ENCODE peak calls at places on chromosomes 16 and 17, in six cellular contexts. One of them, this sample, is unnamed. For H3K27me3, the result is how much of the 10 kb centered on the place peaks cover.

GRCh38 chr16:9800180-9800738 is 382.0 kb downstream of the GRIN2A start:
- DNase-seq in pancreas: no peak
- DNase-seq in mesenchymal stem cell: no peak
- DNase-seq in naive thymus-derived CD4-positive, alpha-beta T cell: no peak
- DNase-seq in stomach: no peak
- DNase-seq in PC-3: peak
- DNase-seq in this sample: no peak

GRCh38 chr17:29826045-29826692 is 103.9 kb downstream of the SSH2 start:
- DNase-seq in pancreas: no peak
- DNase-seq in mesenchymal stem cell: no peak
- DNase-seq in naive thymus-derived CD4-positive, alpha-beta T cell: no peak
- DNase-seq in stomach: no peak
- DNase-seq in PC-3: no peak
- DNase-seq in this sample: no peak

GRCh38 chr17:56598471-56598870 is 5.0 kb downstream of the NOG start:
- DNase-seq in pancreas: no peak
- DNase-seq in mesenchymal stem cell: peak
- DNase-seq in naive thymus-derived CD4-positive, alpha-beta T cell: no peak
- DNase-seq in stomach: no peak
- DNase-seq in PC-3: peak
- DNase-seq in this sample: no peak

GRCh38 chr17:2710075-2710803 is 1.3 kb downstream of the CLUH start:
- DNase-seq in pancreas: peak
- DNase-seq in mesenchymal stem cell: peak
- DNase-seq in naive thymus-derived CD4-positive, alpha-beta T cell: no peak
- DNase-seq in stomach: no peak
- DNase-seq in PC-3: peak
- DNase-seq in this sample: peak

GRCh38 chr17:63973930-63974593 is 1.3 kb upstream of the SCN4A start:
- DNase-seq in pancreas: no peak
- DNase-seq in mesenchymal stem cell: no peak
- DNase-seq in naive thymus-derived CD4-positive, alpha-beta T cell: no peak
- DNase-seq in stomach: no peak
- DNase-seq in PC-3: peak
- DNase-seq in this sample: peak

GRCh38 chr16:71727545-71728324 is 3.2 kb upstream of the PHLPP2 start:
- DNase-seq in pancreas: no peak
- DNase-seq in mesenchymal stem cell: no peak
- DNase-seq in naive thymus-derived CD4-positive, alpha-beta T cell: no peak
- DNase-seq in stomach: no peak
- DNase-seq in PC-3: no peak
- DNase-seq in this sample: no peak

GRCh38 chr17:28726396-28726911 is 421 bp upstream of the TLCD1 start:
- DNase-seq in pancreas: peak
- DNase-seq in mesenchymal stem cell: peak
- DNase-seq in naive thymus-derived CD4-positive, alpha-beta T cell: peak
- DNase-seq in stomach: peak
- DNase-seq in PC-3: peak
- DNase-seq in this sample: peak

GRCh38 chr17:72516772-72517399 is 396.1 kb downstream of the SOX9 start:
- DNase-seq in pancreas: peak
- DNase-seq in mesenchymal stem cell: no peak
- DNase-seq in naive thymus-derived CD4-positive, alpha-beta T cell: no peak
- DNase-seq in stomach: no peak
- DNase-seq in PC-3: no peak
- DNase-seq in this sample: peak

GRCh38 chr16:58211245-58211644 is 13.3 kb upstream of the CSNK2A2 start:
- DNase-seq in pancreas: no peak
- DNase-seq in mesenchymal stem cell: no peak
- DNase-seq in naive thymus-derived CD4-positive, alpha-beta T cell: no peak
- DNase-seq in stomach: no peak
- DNase-seq in PC-3: peak
- DNase-seq in this sample: no peak

GRCh38 chr17:34504814-34505484 is 74.4 kb upstream of the TMEM132E start:
- DNase-seq in pancreas: no peak
- DNase-seq in mesenchymal stem cell: no peak
- DNase-seq in naive thymus-derived CD4-positive, alpha-beta T cell: no peak
- DNase-seq in stomach: no peak
- DNase-seq in PC-3: no peak
- DNase-seq in this sample: no peak

GRCh38 chr16:2288701-2289100 is 20.8 kb upstream of the RNPS1 start:
- DNase-seq in pancreas: no peak
- DNase-seq in mesenchymal stem cell: no peak
- DNase-seq in naive thymus-derived CD4-positive, alpha-beta T cell: no peak
- DNase-seq in stomach: no peak
- DNase-seq in PC-3: no peak
- DNase-seq in this sample: no peak

GRCh38 chr16:85347213-85347591 is 234.9 kb upstream of the CIBAR2 start:
- DNase-seq in pancreas: peak
- DNase-seq in mesenchymal stem cell: peak
- DNase-seq in naive thymus-derived CD4-positive, alpha-beta T cell: no peak
- DNase-seq in stomach: peak
- DNase-seq in PC-3: no peak
- DNase-seq in this sample: no peak

GRCh38 chr17:83084214-83084613 is 4.8 kb downstream of the METRNL start:
- DNase-seq in pancreas: no peak
- DNase-seq in mesenchymal stem cell: no peak
- DNase-seq in naive thymus-derived CD4-positive, alpha-beta T cell: no peak
- DNase-seq in stomach: no peak
- DNase-seq in PC-3: no peak
- DNase-seq in this sample: no peak

GRCh38 chr16:2770781-2771111 is 6.3 kb downstream of the ELOB start:
- DNase-seq in pancreas: no peak
- DNase-seq in mesenchymal stem cell: no peak
- DNase-seq in naive thymus-derived CD4-positive, alpha-beta T cell: peak
- DNase-seq in stomach: no peak
- DNase-seq in PC-3: no peak
- DNase-seq in this sample: no peak

GRCh38 chr16:13120091-13120490 is 218.7 kb downstream of the SHISA9 start:
- DNase-seq in pancreas: no peak
- DNase-seq in mesenchymal stem cell: no peak
- DNase-seq in naive thymus-derived CD4-positive, alpha-beta T cell: no peak
- DNase-seq in stomach: no peak
- DNase-seq in PC-3: no peak
- DNase-seq in this sample: no peak

GRCh38 chr16:48194828-48195566 is 39.2 kb upstream of the ABCC12 start:
- DNase-seq in pancreas: no peak
- DNase-seq in mesenchymal stem cell: peak
- DNase-seq in naive thymus-derived CD4-positive, alpha-beta T cell: no peak
- DNase-seq in stomach: peak
- DNase-seq in PC-3: peak
- DNase-seq in this sample: no peak

GRCh38 chr16:64051826-64052225 is 1070.0 kb downstream of the CDH11 start:
- DNase-seq in pancreas: no peak
- DNase-seq in mesenchymal stem cell: peak
- DNase-seq in naive thymus-derived CD4-positive, alpha-beta T cell: no peak
- DNase-seq in stomach: no peak
- DNase-seq in PC-3: peak
- DNase-seq in this sample: no peak

GRCh38 chr17:9837551-9838471 is 12.1 kb downstream of the GLP2R start:
- DNase-seq in pancreas: no peak
- DNase-seq in mesenchymal stem cell: peak
- DNase-seq in naive thymus-derived CD4-positive, alpha-beta T cell: no peak
- DNase-seq in stomach: no peak
- DNase-seq in PC-3: peak
- DNase-seq in this sample: peak

GRCh38 chr16:14351647-14352046 is 278.4 kb downstream of the PARN start:
- DNase-seq in pancreas: no peak
- DNase-seq in mesenchymal stem cell: no peak
- DNase-seq in naive thymus-derived CD4-positive, alpha-beta T cell: no peak
- DNase-seq in stomach: no peak
- DNase-seq in PC-3: peak
- DNase-seq in this sample: no peak

GRCh38 chr17:50636804-50637195 is 2.1 kb downstream of the ABCC3 start:
- DNase-seq in pancreas: peak
- DNase-seq in mesenchymal stem cell: no peak
- DNase-seq in naive thymus-derived CD4-positive, alpha-beta T cell: no peak
- DNase-seq in stomach: no peak
- DNase-seq in PC-3: no peak
- DNase-seq in this sample: peak

GRCh38 chr16:27730703-27731220 is 180.8 kb downstream of the KATNIP start:
- DNase-seq in pancreas: peak
- DNase-seq in mesenchymal stem cell: no peak
- DNase-seq in naive thymus-derived CD4-positive, alpha-beta T cell: no peak
- DNase-seq in stomach: no peak
- DNase-seq in PC-3: no peak
- DNase-seq in this sample: no peak

GRCh38 chr16:28477311-28477920 is 5.3 kb upstream of the NPIPB7 start:
- DNase-seq in pancreas: peak
- DNase-seq in mesenchymal stem cell: no peak
- DNase-seq in naive thymus-derived CD4-positive, alpha-beta T cell: no peak
- DNase-seq in stomach: no peak
- DNase-seq in PC-3: no peak
- DNase-seq in this sample: no peak

GRCh38 chr17:20200016-20200788 is 191.0 kb downstream of the SPECC1 start:
- DNase-seq in pancreas: no peak
- DNase-seq in mesenchymal stem cell: no peak
- DNase-seq in naive thymus-derived CD4-positive, alpha-beta T cell: no peak
- DNase-seq in stomach: no peak
- DNase-seq in PC-3: no peak
- DNase-seq in this sample: no peak
- H3K27ac ChIP-seq in pancreas: no peak
- H3K27ac ChIP-seq in mesenchymal stem cell: no peak
- H3K27ac ChIP-seq in naive thymus-derived CD4-positive, alpha-beta T cell: no peak
- H3K27ac ChIP-seq in stomach: no peak
- H3K27ac ChIP-seq in PC-3: no peak
- H3K27ac ChIP-seq in this sample: no peak

GRCh38 chr16:88994704-88995103 is 17.7 kb upstream of the CBFA2T3 start:
- DNase-seq in pancreas: no peak
- DNase-seq in mesenchymal stem cell: no peak
- DNase-seq in naive thymus-derived CD4-positive, alpha-beta T cell: no peak
- DNase-seq in stomach: no peak
- DNase-seq in PC-3: no peak
- DNase-seq in this sample: no peak

GRCh38 chr16:88993006-88993787 is 16.2 kb upstream of the CBFA2T3 start:
- DNase-seq in pancreas: no peak
- DNase-seq in mesenchymal stem cell: no peak
- DNase-seq in naive thymus-derived CD4-positive, alpha-beta T cell: no peak
- DNase-seq in stomach: no peak
- DNase-seq in PC-3: no peak
- DNase-seq in this sample: peak

GRCh38 chr16:88991813-88992350 is 14.9 kb upstream of the CBFA2T3 start:
- DNase-seq in pancreas: peak
- DNase-seq in mesenchymal stem cell: no peak
- DNase-seq in naive thymus-derived CD4-positive, alpha-beta T cell: no peak
- DNase-seq in stomach: no peak
- DNase-seq in PC-3: no peak
- DNase-seq in this sample: peak

GRCh38 chr16:88993946-88994600 is 17.1 kb upstream of the CBFA2T3 start:
- DNase-seq in pancreas: peak
- DNase-seq in mesenchymal stem cell: no peak
- DNase-seq in naive thymus-derived CD4-positive, alpha-beta T cell: no peak
- DNase-seq in stomach: no peak
- DNase-seq in PC-3: no peak
- DNase-seq in this sample: peak

DNA sequence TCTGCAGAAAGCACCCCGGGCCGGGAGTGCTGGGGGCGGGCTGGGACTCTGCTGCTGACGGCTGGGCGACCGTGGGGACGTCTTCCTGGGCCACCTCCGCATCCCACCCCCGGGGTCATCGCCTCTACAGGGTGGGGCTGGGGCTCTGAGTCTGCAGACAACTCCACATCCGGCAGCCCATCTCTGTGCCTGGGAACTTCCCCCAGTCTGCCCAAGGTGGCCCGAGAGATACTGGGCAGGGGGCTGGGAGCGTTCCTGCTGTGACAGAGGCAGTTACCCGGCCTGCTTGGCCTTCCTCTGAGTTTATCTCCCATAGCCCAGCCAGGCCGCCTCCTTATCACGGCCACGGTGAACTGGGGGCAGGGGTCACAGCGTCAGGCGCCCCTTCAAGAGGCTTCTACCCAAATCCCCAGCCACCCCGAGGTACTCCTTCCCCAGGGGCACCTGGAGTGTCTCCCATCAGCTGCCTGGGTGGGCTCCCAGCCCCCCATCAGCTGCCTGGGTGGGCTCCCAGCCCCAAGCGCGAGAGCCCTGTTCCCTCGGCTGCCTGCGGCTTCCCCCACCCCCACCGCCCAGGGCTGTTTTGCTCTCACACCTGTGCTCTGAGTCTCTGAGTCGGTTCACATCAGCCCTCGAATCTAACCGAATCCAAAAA is 15.5 kb upstream of the CBFA2T3 start:
- DNase-seq in pancreas: peak
- DNase-seq in mesenchymal stem cell: no peak
- DNase-seq in naive thymus-derived CD4-positive, alpha-beta T cell: no peak
- DNase-seq in stomach: no peak
- DNase-seq in PC-3: no peak
- DNase-seq in this sample: peak
- H3K27me3 ChIP-seq in pancreas: under half
- H3K27me3 ChIP-seq in mesenchymal stem cell: half or more
- H3K27me3 ChIP-seq in naive thymus-derived CD4-positive, alpha-beta T cell: under half
- H3K27me3 ChIP-seq in stomach: under half
- H3K27me3 ChIP-seq in PC-3: under half
- H3K27me3 ChIP-seq in this sample: under half

GRCh38 chr17:79047291-79047920 is 23.4 kb downstream of the C1QTNF1 start:
- DNase-seq in pancreas: no peak
- DNase-seq in mesenchymal stem cell: no peak
- DNase-seq in naive thymus-derived CD4-positive, alpha-beta T cell: no peak
- DNase-seq in stomach: no peak
- DNase-seq in PC-3: no peak
- DNase-seq in this sample: peak
- H3K27ac ChIP-seq in pancreas: no peak
- H3K27ac ChIP-seq in mesenchymal stem cell: no peak
- H3K27ac ChIP-seq in naive thymus-derived CD4-positive, alpha-beta T cell: no peak
- H3K27ac ChIP-seq in stomach: no peak
- H3K27ac ChIP-seq in PC-3: no peak
- H3K27ac ChIP-seq in this sample: peak

GRCh38 chr16:86905302-86905701 is 327.0 kb downstream of the FOXL1 start:
- DNase-seq in pancreas: no peak
- DNase-seq in mesenchymal stem cell: no peak
- DNase-seq in naive thymus-derived CD4-positive, alpha-beta T cell: no peak
- DNase-seq in stomach: no peak
- DNase-seq in PC-3: no peak
- DNase-seq in this sample: peak

GRCh38 chr16:86899757-86900156 is 321.4 kb downstream of the FOXL1 start:
- DNase-seq in pancreas: no peak
- DNase-seq in mesenchymal stem cell: no peak
- DNase-seq in naive thymus-derived CD4-positive, alpha-beta T cell: no peak
- DNase-seq in stomach: no peak
- DNase-seq in PC-3: peak
- DNase-seq in this sample: no peak

GRCh38 chr16:86901483-86901882 is 323.1 kb downstream of the FOXL1 start:
- DNase-seq in pancreas: no peak
- DNase-seq in mesenchymal stem cell: peak
- DNase-seq in naive thymus-derived CD4-positive, alpha-beta T cell: no peak
- DNase-seq in stomach: no peak
- DNase-seq in PC-3: peak
- DNase-seq in this sample: no peak

GRCh38 chr16:86906608-86907007 is 328.3 kb downstream of the FOXL1 start:
- DNase-seq in pancreas: no peak
- DNase-seq in mesenchymal stem cell: peak
- DNase-seq in naive thymus-derived CD4-positive, alpha-beta T cell: no peak
- DNase-seq in stomach: no peak
- DNase-seq in PC-3: no peak
- DNase-seq in this sample: no peak

DNA sequence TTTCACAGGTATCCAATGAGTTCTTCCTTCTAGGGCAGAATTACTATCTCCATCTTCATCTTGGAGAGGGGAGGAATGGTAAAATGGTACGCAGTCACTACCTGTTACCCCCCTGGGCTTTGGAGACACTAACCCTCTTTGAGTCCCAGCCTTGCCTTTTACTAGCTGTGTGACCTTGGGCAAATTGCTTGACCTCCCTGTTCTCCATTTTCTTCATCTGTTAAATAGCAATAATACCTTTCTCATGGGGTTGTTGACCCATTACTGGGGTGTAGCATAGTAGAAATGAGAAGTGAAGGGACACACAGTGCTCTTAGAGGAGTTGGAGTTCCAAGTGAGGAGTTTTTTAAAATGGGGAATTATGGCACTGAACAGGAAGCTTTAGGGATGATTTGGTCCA is 324.7 kb downstream of the FOXL1 start:
- DNase-seq in pancreas: no peak
- DNase-seq in mesenchymal stem cell: no peak
- DNase-seq in naive thymus-derived CD4-positive, alpha-beta T cell: no peak
- DNase-seq in stomach: no peak
- DNase-seq in PC-3: no peak
- DNase-seq in this sample: no peak
- H3K27me3 ChIP-seq in pancreas: under half
- H3K27me3 ChIP-seq in mesenchymal stem cell: half or more
- H3K27me3 ChIP-seq in naive thymus-derived CD4-positive, alpha-beta T cell: under half
- H3K27me3 ChIP-seq in stomach: under half
- H3K27me3 ChIP-seq in PC-3: under half
- H3K27me3 ChIP-seq in this sample: under half